ENCODE peak calls at places on chromosomes 2 and 18, in ten cellular contexts. D, K, O, Z, J, A, W, V, B and H are unnamed samples.

GRCh38 chr2:84640386-84640785 is 124.1 kb downstream of the DNAH6 start:
- DNase-seq in D (no peak), K (no peak), O (no peak), Z (no peak), J (no peak), A (no peak), W (no peak), V (no peak), B (no peak), H (no peak)

GRCh38 chr2:74005786-74006185 is 21.1 kb downstream of the TET3 start:
- DNase-seq in D (no peak), K (no peak), O (no peak), Z (no peak), J (no peak), A (no peak), W (no peak), V (peak), B (no peak), H (no peak)

GRCh38 chr2:57862727-57863126 is 183.9 kb upstream of the VRK2 start:
- DNase-seq in D (peak), K (no peak), O (no peak), Z (no peak), J (no peak), A (no peak), W (no peak), V (no peak), B (no peak), H (no peak)

GRCh38 chr2:145258903-145259579 is 739.1 kb upstream of the ZEB2 start:
- DNase-seq in D (no peak), K (peak), O (no peak), Z (no peak), J (no peak), A (no peak), W (no peak), V (peak), B (no peak), H (no peak)

GRCh38 chr2:44230378-44230777 is 44.9 kb upstream of the SLC3A1 start:
- DNase-seq in D (no peak), K (no peak), O (no peak), Z (no peak), J (peak), A (no peak), W (no peak), V (no peak), B (no peak), H (no peak)

GRCh38 chr2:216888907-216889622 is 29.2 kb upstream of the TNP1 start:
- DNase-seq in D (no peak), K (no peak), O (no peak), Z (peak), J (no peak), A (no peak), W (no peak), V (no peak), B (no peak), H (no peak)

GRCh38 chr2:15378148-15378908 is 182.8 kb downstream of the NBAS start:
- DNase-seq in D (no peak), K (no peak), O (no peak), Z (no peak), J (no peak), A (no peak), W (no peak), V (no peak), B (no peak), H (no peak)

GRCh38 chr2:42754776-42755140 is 9.2 kb downstream of the OXER1 start:
- DNase-seq in D (no peak), K (no peak), O (no peak), Z (no peak), J (peak), A (no peak), W (no peak), V (no peak), B (no peak), H (no peak)

GRCh38 chr2:189016311-189016830 is 42.2 kb downstream of the COL3A1 start:
- DNase-seq in D (no peak), K (peak), O (no peak), Z (no peak), J (no peak), A (no peak), W (no peak), V (peak), B (no peak), H (no peak)

GRCh38 chr2:120258140-120258539 is 5.5 kb downstream of the RALB start:
- DNase-seq in D (no peak), K (no peak), O (no peak), Z (no peak), J (no peak), A (no peak), W (no peak), V (no peak), B (no peak), H (no peak)

GRCh38 chr18:31325051-31325450 is 7.1 kb downstream of the DSG1 start:
- DNase-seq in D (peak), K (peak), O (peak), Z (peak), J (no peak), A (no peak), W (no peak), V (peak), B (no peak), H (no peak)

GRCh38 chr18:44518666-44519065 is 162.0 kb upstream of the SETBP1 start:
- DNase-seq in D (no peak), K (peak), O (no peak), Z (peak), J (no peak), A (no peak), W (no peak), V (peak), B (no peak), H (no peak)

GRCh38 chr2:201969241-201969937 is 64.3 kb upstream of the FZD7 start:
- DNase-seq in D (no peak), K (no peak), O (no peak), Z (no peak), J (peak), A (no peak), W (no peak), V (no peak), B (no peak), H (no peak)

GRCh38 chr2:27093430-27094352 is 7.1 kb downstream of the KHK start:
- DNase-seq in D (no peak), K (no peak), O (no peak), Z (no peak), J (no peak), A (no peak), W (no peak), V (no peak), B (no peak), H (no peak)

GRCh38 chr2:225113356-225114015 is 71.2 kb upstream of the DOCK10 start:
- DNase-seq in D (no peak), K (no peak), O (no peak), Z (no peak), J (no peak), A (no peak), W (no peak), V (no peak), B (no peak), H (no peak)

GRCh38 chr2:46232860-46233259 is 64.3 kb upstream of the EPAS1 start:
- DNase-seq in D (no peak), K (no peak), O (no peak), Z (no peak), J (no peak), A (no peak), W (no peak), V (peak), B (no peak), H (no peak)

GRCh38 chr2:47023332-47023731 is 107.7 kb upstream of the MCFD2 start:
- DNase-seq in D (no peak), K (no peak), O (no peak), Z (no peak), J (no peak), A (no peak), W (no peak), V (no peak), B (no peak), H (no peak)

GRCh38 chr2:232132179-232132578 is 170.7 kb downstream of the DIS3L2 start:
- DNase-seq in D (peak), K (no peak), O (no peak), Z (peak), J (no peak), A (no peak), W (no peak), V (no peak), B (no peak), H (no peak)

GRCh38 chr2:51158236-51158635 is 126.3 kb upstream of the NRXN1 start:
- DNase-seq in D (no peak), K (no peak), O (no peak), Z (peak), J (no peak), A (no peak), W (no peak), V (no peak), B (no peak), H (no peak)

GRCh38 chr2:222709191-222709891 is 37.9 kb downstream of the MOGAT1 start:
- DNase-seq in D (peak), K (peak), O (peak), Z (peak), J (no peak), A (peak), W (no peak), V (peak), B (peak), H (no peak)

GRCh38 chr2:239402666-239403065 is 1.8 kb upstream of the HDAC4 start:
- DNase-seq in D (no peak), K (no peak), O (no peak), Z (no peak), J (no peak), A (no peak), W (no peak), V (no peak), B (no peak), H (no peak)

GRCh38 chr2:69643602-69644505 is at the start of gene AAK1:
- DNase-seq in D (peak), K (peak), O (peak), Z (peak), J (peak), A (peak), W (peak), V (peak), B (peak), H (peak)

GRCh38 chr2:96212336-96212735 is 3.7 kb upstream of the STARD7 start:
- DNase-seq in D (no peak), K (no peak), O (no peak), Z (no peak), J (no peak), A (no peak), W (no peak), V (no peak), B (no peak), H (no peak)

GRCh38 chr2:96214554-96214953 is 5.9 kb upstream of the STARD7 start:
- DNase-seq in D (no peak), K (no peak), O (no peak), Z (no peak), J (no peak), A (no peak), W (no peak), V (no peak), B (no peak), H (no peak)

GRCh38 chr2:96209729-96210085 is 1.1 kb upstream of the STARD7 start:
- DNase-seq in D (no peak), K (no peak), O (no peak), Z (no peak), J (no peak), A (no peak), W (no peak), V (no peak), B (no peak), H (no peak)

GRCh38 chr2:96209011-96209728 is 543 bp upstream of the STARD7 start:
- DNase-seq in D (no peak), K (no peak), O (no peak), Z (no peak), J (no peak), A (no peak), W (no peak), V (no peak), B (no peak), H (no peak)

DNA sequence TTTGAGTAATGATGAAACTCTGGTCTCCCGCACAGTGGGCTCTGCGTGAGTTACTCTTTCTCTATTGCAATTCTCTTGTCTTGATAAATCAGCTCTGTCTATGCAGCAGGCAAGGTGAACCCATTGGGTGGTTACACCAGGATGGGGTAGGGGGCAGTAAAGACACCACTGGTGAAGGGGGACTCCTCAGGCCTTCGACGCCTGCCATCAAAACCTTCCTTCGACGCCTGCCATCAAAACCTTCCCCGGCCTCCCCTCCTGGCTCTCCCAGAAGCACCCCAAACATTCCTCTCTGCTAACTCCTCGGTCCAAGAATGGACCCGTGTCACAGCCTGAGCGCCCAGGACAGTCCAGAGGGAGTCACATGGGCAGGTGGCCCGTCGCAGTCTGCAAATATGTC is 4.8 kb upstream of the STARD7 start:
- DNase-seq in D (no peak), K (no peak), O (no peak), Z (no peak), J (no peak), A (no peak), W (no peak), V (no peak), B (no peak), H (no peak)
- TF ChIP-seq CTCF in D (peak), K (no peak), O (no peak), Z (no peak), J (no peak), A (no peak), W (no peak), V (no peak), B (no peak), H (no peak)

GRCh38 chr2:154700142-154700541 is 1.6 kb downstream of the KCNJ3 start:
- DNase-seq in D (no peak), K (no peak), O (no peak), Z (no peak), J (no peak), A (no peak), W (no peak), V (no peak), B (no peak), H (no peak)
- TF ChIP-seq CTCF in D (no peak), K (no peak), O (no peak), Z (no peak), J (no peak), A (no peak), W (no peak), V (no peak), B (no peak), H (no peak)

DNA sequence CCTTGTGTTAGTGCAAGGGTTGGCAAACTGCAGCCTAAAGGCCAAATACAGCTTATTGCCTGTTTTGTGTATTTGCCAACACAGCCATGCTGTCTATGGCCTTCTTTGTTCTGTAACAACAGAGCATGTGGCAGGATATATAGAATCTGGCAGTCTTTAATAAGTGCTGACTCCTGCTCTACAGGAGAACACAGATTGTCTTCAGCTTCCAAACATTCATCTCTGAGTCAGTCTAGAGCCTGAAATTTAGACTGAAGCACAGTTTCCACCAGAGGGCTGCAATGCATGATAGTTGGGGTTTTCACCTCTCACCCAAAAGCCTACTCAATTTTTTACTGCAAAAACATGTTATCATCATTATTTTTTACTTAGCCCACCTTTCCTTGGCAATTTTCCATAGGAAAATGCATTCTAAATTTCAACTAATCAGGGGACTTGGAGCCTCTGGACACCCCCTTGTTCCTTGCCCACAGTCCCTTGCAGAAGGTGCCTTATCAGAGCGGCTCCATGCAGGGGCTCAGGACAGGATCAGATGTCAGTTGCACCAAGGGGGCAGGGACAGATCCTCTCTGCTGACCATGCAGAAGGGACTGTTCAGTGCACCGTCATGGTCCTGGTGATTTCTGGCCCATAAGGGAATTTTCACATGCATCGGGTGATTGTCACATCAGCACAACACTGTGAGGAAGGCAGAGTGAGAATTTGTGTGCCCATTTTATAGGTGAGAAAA is 12.4 kb downstream of the IL37 start:
- DNase-seq in D (peak), K (no peak), O (no peak), Z (peak), J (no peak), A (no peak), W (no peak), V (peak), B (no peak), H (no peak)
- TF ChIP-seq CTCF in D (no peak), K (no peak), O (no peak), Z (no peak), J (no peak), A (no peak), W (no peak), V (no peak), B (no peak), H (no peak)

DNA sequence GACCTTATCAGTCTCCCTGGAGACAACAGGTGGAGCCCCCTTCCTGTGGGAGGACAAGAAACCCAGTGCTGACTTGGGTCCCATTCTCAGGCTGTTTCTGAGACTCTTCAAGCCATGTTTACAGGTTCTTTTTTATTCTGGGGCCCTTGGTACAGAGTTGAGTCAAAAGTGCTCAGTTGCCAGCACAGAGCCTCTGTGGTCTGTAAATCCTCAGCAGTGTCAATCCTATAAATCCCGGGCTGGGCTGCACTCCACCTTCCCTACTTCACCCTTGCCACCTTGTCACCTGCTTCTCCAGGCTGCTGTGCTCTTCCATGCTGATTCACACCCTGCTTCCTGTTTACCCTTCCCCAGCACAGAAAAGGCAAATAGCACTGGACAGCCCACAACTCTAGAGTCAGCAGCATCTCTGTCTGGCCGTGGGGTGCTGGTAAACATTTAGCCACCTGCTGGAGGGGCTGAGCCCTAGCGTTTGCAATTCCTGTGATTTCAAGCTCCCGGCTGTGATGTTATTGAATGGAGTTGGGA is 74.7 kb downstream of the TNFRSF11A start:
- DNase-seq in D (peak), K (peak), O (no peak), Z (peak), J (peak), A (no peak), W (no peak), V (no peak), B (no peak), H (peak)
- TF ChIP-seq CTCF in D (peak), K (peak), O (no peak), Z (no peak), J (peak), A (no peak), W (no peak), V (peak), B (peak), H (peak)

DNA sequence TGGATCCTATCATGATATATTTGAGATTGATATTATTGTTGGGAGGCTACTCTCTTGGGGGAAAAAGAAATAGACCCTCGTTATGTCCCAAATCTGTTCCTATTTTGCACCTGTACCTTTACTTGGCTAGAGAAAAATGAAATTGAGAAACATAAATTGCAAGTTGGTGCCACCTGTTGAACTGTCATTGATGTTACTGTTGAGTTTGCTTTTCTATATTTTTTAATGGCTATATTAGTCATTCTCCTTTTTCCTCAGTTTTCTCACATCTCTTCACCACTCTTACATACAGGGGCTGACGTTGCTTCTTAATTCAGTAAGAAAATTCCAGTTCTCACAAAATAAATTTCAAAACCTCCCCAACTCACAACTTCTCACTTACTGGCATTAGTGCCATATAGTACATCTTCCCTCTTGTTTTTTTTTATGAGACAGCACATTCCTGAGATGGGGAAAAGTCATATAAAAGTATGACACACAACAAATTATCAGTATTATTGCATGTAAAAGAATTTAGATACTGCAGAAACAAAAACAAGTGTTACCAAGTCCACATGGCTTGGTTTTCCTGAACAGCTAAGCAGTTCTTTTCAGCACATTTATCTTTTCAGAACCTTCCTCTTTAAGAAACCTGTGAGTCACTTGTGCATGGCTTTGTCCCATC is 348.3 kb upstream of the DSEL start:
- DNase-seq in D (peak), K (peak), O (no peak), Z (peak), J (no peak), A (no peak), W (no peak), V (peak), B (no peak), H (no peak)
- TF ChIP-seq CTCF in D (peak), K (no peak), O (no peak), Z (no peak), J (peak), A (no peak), W (no peak), V (no peak), B (no peak), H (no peak)